ENCODE peak calls at places on chromosomes 6 and 20, in four cellular contexts. M is glomerular endothelial cell, D is NCI-H2029, F is mammary epithelial cell. J is an unnamed sample.

GRCh38 chr6:116335612-116336011 is 35.1 kb upstream of the DSE start:
- DNase-seq in M (no peak), D (no peak), F (no peak), J (no peak)

GRCh38 chr20:2624190-2624589 is 28.2 kb upstream of the NOP56 start:
- DNase-seq in M (no peak), D (no peak), F (no peak), J (no peak)

GRCh38 chr20:24472426-24472825 is 3.0 kb downstream of the SYNDIG1 start:
- DNase-seq in M (no peak), D (no peak), F (no peak), J (no peak)

GRCh38 chr6:134410531-134410930 is 92.6 kb upstream of the SGK1 start:
- DNase-seq in M (no peak), D (no peak), F (no peak), J (no peak)

GRCh38 chr6:109977791-109978173 is 329 bp upstream of the GPR6 start:
- DNase-seq in M (no peak), D (no peak), F (no peak), J (no peak)

GRCh38 chr20:2133318-2134183 is 31.9 kb downstream of the STK35 start:
- DNase-seq in M (no peak), D (no peak), F (no peak), J (no peak)

GRCh38 chr6:110537208-110538123 is 61.1 kb upstream of the SLC22A16 start:
- DNase-seq in M (peak), D (no peak), F (peak), J (peak)

GRCh38 chr20:23550227-23550626 is 18.1 kb downstream of the CST9L start:
- DNase-seq in M (no peak), D (no peak), F (peak), J (no peak)

J was measured in Panc1.